ENCODE peak calls at places on chromosomes 12 and 14, in four cellular contexts. Q, O, N and Y are unnamed samples.

GRCh38 chr12:10221846-10222245 is 9.2 kb downstream of the GABARAPL1 start:
- DNase-seq in O (no peak), Q (no peak), N (no peak), Y (no peak)

GRCh38 chr12:40224439-40225291 is at the start of gene LRRK2:
- DNase-seq in N (peak), O (no peak), Q (no peak), Y (peak)

GRCh38 chr12:18382486-18382885 is 121.2 kb downstream of the PIK3C2G start:
- DNase-seq in Q (no peak), N (no peak), O (no peak), Y (no peak)

GRCh38 chr12:104615048-104615561 is 158.4 kb downstream of the CHST11 start:
- DNase-seq in N (no peak), Q (no peak), O (no peak), Y (no peak)

GRCh38 chr12:67977668-67978067 is 11.6 kb upstream of the IFNG-AS1 start:
- DNase-seq in O (no peak), Q (no peak), N (no peak), Y (no peak)

GRCh38 chr14:21557084-21557901 is 22.6 kb downstream of the OR10G3 start:
- DNase-seq in O (peak), Q (peak), N (peak), Y (peak)

GRCh38 chr14:23604675-23605170 is 26.1 kb upstream of the JPH4 start:
- DNase-seq in N (no peak), Q (no peak), O (no peak), Y (no peak)

GRCh38 chr14:74612346-74613021 is 447 bp upstream of the LTBP2 start:
- DNase-seq in Q (peak), O (no peak), N (peak), Y (peak)

GRCh38 chr14:101465795-101466448 is 95.4 kb upstream of the DIO3 start:
- DNase-seq in O (no peak), N (no peak), Q (no peak), Y (no peak)

GRCh38 chr12:76158518-76159321 is 74.2 kb upstream of the NAP1L1 start:
- DNase-seq in Q (peak), N (peak), O (peak), Y (peak)

GRCh38 chr12:10115890-10116289 is 14.1 kb downstream of the CLEC7A start:
- DNase-seq in N (no peak), O (no peak), Q (no peak), Y (no peak)

GRCh38 chr12:92753976-92754885 is 51.4 kb downstream of the PLEKHG7 start:
- DNase-seq in O (no peak), Q (no peak), N (no peak), Y (no peak)

GRCh38 chr14:86802726-86803125 is 1190.3 kb downstream of the GALC start:
- DNase-seq in O (no peak), N (no peak), Q (no peak), Y (no peak)

GRCh38 chr12:62802981-62803380 is 132.0 kb downstream of the PPM1H start:
- DNase-seq in Q (no peak), O (no peak), N (no peak), Y (no peak)

GRCh38 chr12:106226884-106227640 is 20.8 kb downstream of the CKAP4 start:
- DNase-seq in Q (peak), O (no peak), N (no peak), Y (peak)

GRCh38 chr12:111436266-111436665 is 30.5 kb downstream of the SH2B3 start:
- DNase-seq in Q (no peak), N (no peak), O (no peak), Y (no peak)

GRCh38 chr12:6376965-6377666 is 1.8 kb upstream of the SCNN1A start:
- DNase-seq in Q (no peak), O (no peak), N (no peak), Y (no peak)

GRCh38 chr12:131775124-131775903 is 52.9 kb upstream of the MMP17 start:
- DNase-seq in N (no peak), O (no peak), Q (no peak), Y (no peak)
- TF ChIP-seq SUZ12 in N (no peak), O (no peak), Q (no peak), Y (no peak)

DNA sequence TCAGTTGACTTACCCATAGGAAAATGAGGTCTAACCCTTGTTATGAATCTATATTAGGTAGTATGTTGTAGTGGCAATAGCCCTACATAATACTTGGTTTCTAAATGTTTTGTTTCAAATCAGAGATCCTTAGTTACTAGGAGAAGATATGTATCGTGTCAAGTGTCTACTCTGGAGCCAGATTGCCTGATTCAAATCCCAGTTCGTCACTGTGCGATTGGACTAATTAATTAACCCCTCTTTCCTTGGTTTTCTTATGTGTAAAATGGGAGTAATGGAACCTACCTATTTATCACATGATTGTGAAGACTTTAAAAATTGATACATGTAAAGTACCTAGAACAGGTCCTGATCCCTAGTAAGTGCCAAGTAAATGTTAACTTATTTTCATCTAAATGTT is 1.4 kb downstream of the LETMD1 start:
- DNase-seq in N (no peak), O (no peak), Q (no peak), Y (no peak)
- H3K4me3 ChIP-seq in N (peak), O (peak), Q (peak), Y (peak)

GRCh38 chr12:49792181-49792970 is 35.8 kb downstream of the NCKAP5L start:
- DNase-seq in N (no peak), O (no peak), Q (no peak), Y (no peak)
- TF ChIP-seq ZNF274 in N (no peak), O (no peak), Q (no peak), Y (no peak)

DNA sequence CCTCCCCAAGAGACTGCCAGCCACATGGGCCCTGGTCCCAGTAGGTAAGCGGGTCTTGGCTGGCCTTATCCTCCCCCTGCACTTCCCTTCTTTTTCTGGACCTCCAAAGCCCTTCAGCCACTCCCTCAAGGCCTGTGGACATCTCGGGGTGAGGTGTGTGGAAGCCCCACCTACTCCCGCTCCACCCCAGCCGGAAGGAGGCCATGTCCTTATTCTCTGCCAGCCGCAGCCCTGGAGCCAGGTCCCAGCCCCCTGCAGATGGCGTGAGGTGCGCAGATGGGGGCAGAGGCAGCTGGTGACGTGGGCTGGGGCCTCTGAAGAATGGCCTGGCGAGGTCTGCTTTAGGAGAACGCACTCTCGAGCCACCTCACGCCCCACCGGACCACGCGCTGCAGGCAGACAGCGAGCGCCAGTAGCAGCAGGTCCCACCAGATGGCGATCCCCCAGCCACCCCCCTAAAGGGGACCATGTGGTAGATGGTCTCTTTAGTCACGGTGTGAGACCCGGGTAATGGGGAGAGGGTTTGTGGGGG is 167.1 kb downstream of the TSPAN9 start:
- DNase-seq in N (no peak), Q (no peak), O (no peak), Y (no peak)
- TF ChIP-seq SUZ12 in N (no peak), Q (no peak), O (no peak), Y (no peak)

GRCh38 chr12:53096761-53097160 is 706 bp upstream of the IGFBP6 start:
- DNase-seq in Q (no peak), O (no peak), N (peak), Y (no peak)
- H3K4me3 ChIP-seq in Q (peak), O (no peak), N (peak), Y (peak)

GRCh38 chr12:47791351-47791746 is 18.3 kb downstream of the SLC48A1 start:
- DNase-seq in O (no peak), Q (no peak), N (no peak), Y (no peak)
- TF ChIP-seq ZNF274 in O (no peak), Q (no peak), N (no peak), Y (no peak)